ENCODE peak calls at places on chromosomes 4 and X, in eight cellular contexts. V is heart right ventricle, T is AG04450, E is choroid plexus epithelial cell, X is AG10803, R is AG09309, J is A549, H is astrocyte of the spinal cord. F is an unnamed sample.

GRCh38 chrX:138745215-138745614 is 33.7 kb upstream of the FGF13 start:
- DNase-seq in X (peak; percentile 53), E (peak; percentile 50), V (no peak), R (no peak), J (peak; percentile 2), T (no peak), H (peak; percentile 45), F (peak; percentile 36)

GRCh38 chrX:111180750-111181240 is 84.8 kb downstream of the PAK3 start:
- DNase-seq in X (no peak), J (no peak), V (no peak), E (no peak), H (no peak), R (no peak), T (no peak), F (no peak)

GRCh38 chrX:85326234-85327059 is 53.0 kb downstream of the POF1B start:
- DNase-seq in H (no peak), R (no peak), X (no peak), J (no peak), V (peak; percentile 1), E (no peak), T (no peak), F (no peak)

GRCh38 chr4:2954358-2955185 is 8.6 kb downstream of the NOP14 start:
- DNase-seq in V (no peak), R (no peak), H (no peak), J (no peak), T (no peak), X (no peak), E (no peak), F (no peak)

GRCh38 chr4:110049951-110050925 is 137.6 kb downstream of the EGF start:
- DNase-seq in H (peak; percentile 58), T (peak; percentile 20), E (peak; percentile 74), J (peak; percentile 8), V (no peak), R (no peak), X (peak; percentile 48), F (peak; percentile 31)

GRCh38 chr4:141871086-141871485 is 234.7 kb downstream of the IL15 start:
- DNase-seq in V (no peak), H (peak; percentile 7), R (no peak), E (peak; percentile 50), T (no peak), J (no peak), X (peak; percentile 25), F (peak; percentile 4)

GRCh38 chr4:132642196-132642817 is 506.8 kb upstream of the PCDH10 start:
- DNase-seq in H (peak; percentile 61), X (no peak), V (no peak), E (peak; percentile 70), J (peak; percentile 12), T (peak; percentile 16), R (no peak), F (peak; percentile 32)

GRCh38 chr4:104025251-104025650 is 305.5 kb upstream of the TACR3 start:
- DNase-seq in E (no peak), H (no peak), T (no peak), J (no peak), X (no peak), V (no peak), R (no peak), F (no peak)

GRCh38 chr4:3827616-3828492 is 61.7 kb downstream of the ADRA2C start:
- DNase-seq in R (no peak), E (peak; percentile 5), H (no peak), J (peak; percentile 28), T (no peak), X (peak; percentile 29), V (peak; percentile 88), F (no peak)

GRCh38 chr4:2393353-2394270 is 24.8 kb downstream of the ZFYVE28 start:
- DNase-seq in R (no peak), H (no peak), X (no peak), E (peak; percentile 33), V (no peak), T (no peak), J (no peak), F (no peak)

GRCh38 chr4:89509708-89510269 is 202.2 kb upstream of the GPRIN3 start:
- DNase-seq in H (peak; percentile 63), E (peak; percentile 94), X (peak; percentile 96), V (no peak), R (peak; percentile 80), J (no peak), T (peak; percentile 53), F (peak; percentile 39)

GRCh38 chr4:186651624-186652023 is 72.0 kb downstream of the FAT1 start:
- DNase-seq in T (no peak), V (peak; percentile 54), H (peak; percentile 79), X (no peak), R (no peak), J (peak; percentile 28), E (peak; percentile 69), F (peak; percentile 51)

GRCh38 chrX:13377537-13377936 is 57.7 kb upstream of the ATXN3L start:
- DNase-seq in V (no peak), X (peak; percentile 97), H (peak; percentile 84), R (peak; percentile 85), J (no peak), E (peak; percentile 79), T (peak; percentile 88), F (peak; percentile 86)

GRCh38 chr4:6122496-6122895 is 77.9 kb downstream of the JAKMIP1 start:
- DNase-seq in R (no peak), T (no peak), E (no peak), X (no peak), V (no peak), H (no peak), J (no peak), F (no peak)

GRCh38 chr4:114558446-114559020 is 40.1 kb upstream of the UGT8 start:
- DNase-seq in R (no peak), E (no peak), J (no peak), X (no peak), H (peak; percentile 31), V (no peak), T (no peak), F (no peak)

GRCh38 chr4:70544279-70544870 is 26.0 kb downstream of the AMTN start:
- DNase-seq in H (peak; percentile 9), X (peak; percentile 14), J (no peak), R (no peak), V (no peak), T (no peak), E (peak; percentile 56), F (no peak)

GRCh38 chrX:23952984-23953907 is 45.4 kb downstream of the CXorf58 start:
- DNase-seq in V (no peak), H (no peak), E (peak; percentile 15), R (no peak), X (no peak), J (no peak), T (no peak), F (no peak)

DNA sequence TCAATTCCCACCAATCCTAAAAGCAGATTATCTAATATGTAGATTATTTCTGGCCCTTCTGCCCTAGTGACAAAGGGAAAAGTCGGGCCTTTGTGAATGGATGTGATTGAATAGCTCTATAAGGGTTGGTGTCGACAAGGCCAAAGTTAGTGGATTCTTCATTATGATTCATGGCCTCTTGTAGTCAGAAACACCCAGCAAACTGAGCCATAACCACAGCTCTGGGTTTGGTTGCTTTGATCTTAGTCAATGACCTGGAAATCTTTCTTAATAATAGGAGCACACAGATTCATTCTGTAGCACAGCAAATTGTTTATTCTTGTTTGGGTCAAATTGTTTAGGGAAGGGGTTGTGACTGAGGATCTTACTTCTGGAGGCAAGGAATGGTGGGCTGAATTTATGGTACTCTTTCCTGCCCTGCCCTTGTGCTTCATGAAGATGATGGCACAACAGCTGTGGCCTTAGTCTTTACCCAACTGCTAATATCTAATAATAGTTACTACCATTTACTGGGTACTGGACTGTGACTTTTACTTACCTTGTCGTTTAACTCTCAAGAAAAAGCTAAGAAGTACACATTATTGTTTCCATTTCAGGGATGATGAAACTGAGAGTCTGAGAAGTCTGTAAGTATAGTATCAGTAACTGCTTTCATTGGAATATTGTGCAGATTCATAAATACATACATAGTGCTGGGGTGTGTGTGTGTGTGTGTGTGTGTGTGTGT is 74.0 kb downstream of the AFF2 start:
- DNase-seq in V (no peak), X (peak; percentile 13), R (no peak), T (no peak), H (peak; percentile 17), J (no peak), E (no peak), F (peak; percentile 22)
- H3K4me3 ChIP-seq in V (no peak overlapping the region), X (no peak overlapping the region), R (no peak overlapping the region), T (no peak overlapping the region), H (no peak overlapping the region), J (no peak overlapping the region), E (no peak overlapping the region), F (no peak overlapping the region)

DNA sequence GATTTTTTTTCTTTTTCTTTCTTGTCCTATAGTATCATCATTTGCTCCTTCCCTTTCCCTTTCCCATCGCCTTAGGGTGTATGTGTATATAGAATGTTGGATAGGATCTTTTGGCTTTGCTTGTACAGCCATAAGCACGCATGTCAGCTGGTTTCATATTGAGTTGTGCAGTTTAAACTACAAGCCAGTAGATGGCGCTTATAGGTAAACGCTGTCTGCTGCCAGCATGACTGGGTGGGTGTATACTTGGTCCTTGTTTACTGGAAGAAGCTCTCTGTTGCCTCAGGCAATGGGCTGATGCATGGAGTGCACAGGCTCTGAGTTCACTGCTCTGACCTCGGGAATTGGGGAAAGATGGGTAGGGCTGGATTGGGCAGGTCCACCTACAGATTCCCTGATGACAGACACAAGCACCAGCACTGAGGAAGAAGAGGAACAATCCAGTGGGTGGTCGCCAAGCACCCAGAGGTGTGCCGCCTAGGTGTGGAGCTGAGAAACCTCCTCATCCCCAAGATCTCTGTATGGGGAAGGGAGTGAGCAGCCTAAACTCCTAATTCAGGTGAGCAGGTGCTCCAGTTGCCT is 831.5 kb downstream of the STIM2 start:
- DNase-seq in J (no peak), R (peak; percentile 31), V (no peak), E (peak; percentile 63), H (peak; percentile 36), X (peak; percentile 3), T (no peak), F (no peak)
- TF ChIP-seq CTCF in J (no peak), R (peak; percentile 69), V (peak; percentile 32), E (peak; percentile 59), H (peak; percentile 65), X (peak; percentile 23), T (peak; percentile 53), F (peak; percentile 50)

GRCh38 chr4:13920901-13921300 is 293.4 kb upstream of the BOD1L1 start:
- DNase-seq in J (peak; percentile 70), H (peak; percentile 100), E (peak; percentile 99), R (peak; percentile 99), T (peak; percentile 100), V (no peak), X (peak; percentile 100), F (peak; percentile 99)
- H3K4me3 ChIP-seq in J (no peak overlapping the region), H (no peak overlapping the region), E (no peak overlapping the region), R (no peak overlapping the region), T (no peak overlapping the region), V (no peak overlapping the region), X (no peak overlapping the region), F (no peak overlapping the region)

DNA sequence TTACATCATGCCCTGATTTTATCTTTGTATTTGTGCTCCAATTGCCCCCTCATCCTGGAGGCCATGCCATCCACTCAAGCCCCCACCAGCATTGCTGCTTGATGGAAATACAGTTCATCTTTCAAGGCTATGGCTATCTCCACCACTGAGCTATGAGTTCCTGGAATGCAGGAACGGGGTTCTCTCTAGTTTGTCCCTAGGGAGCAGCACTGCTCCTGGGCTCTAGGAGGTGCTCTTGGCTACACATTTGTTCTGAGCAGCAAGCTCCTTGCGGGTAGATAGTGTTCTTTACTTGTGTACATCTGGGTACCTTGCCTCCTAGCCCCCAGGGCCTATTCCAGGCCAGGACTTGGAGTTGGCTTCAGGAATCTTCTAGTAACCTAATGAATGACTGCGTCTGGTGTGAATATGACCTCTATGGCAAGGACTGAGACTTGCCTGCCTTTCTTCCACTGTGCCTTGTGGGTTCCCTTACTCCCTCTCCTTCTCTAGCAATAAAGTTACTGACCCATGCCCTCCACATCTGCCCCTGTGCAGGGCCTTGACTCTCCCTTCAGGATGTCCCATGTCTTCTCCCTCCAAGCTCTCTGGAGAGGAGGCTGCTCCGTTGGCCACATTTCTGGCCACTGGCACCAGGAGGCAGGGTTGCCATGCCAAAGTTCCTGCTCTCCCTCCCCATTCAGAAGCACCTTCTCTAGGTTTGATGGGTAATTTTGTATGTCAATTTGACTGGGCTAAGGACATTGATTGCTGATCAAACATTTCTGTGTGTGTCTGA is 7.6 kb downstream of the CITED1 start:
- DNase-seq in V (no peak), T (no peak), E (peak; percentile 50), X (no peak), H (no peak), R (no peak), J (no peak), F (no peak)
- TF ChIP-seq CTCF in V (no peak), T (peak; percentile 31), E (peak; percentile 55), X (no peak), H (peak; percentile 40), R (peak; percentile 29), J (peak; percentile 20), F (peak; percentile 6)